ENCODE peak calls at places on chromosomes 4 and X, in five cellular contexts. One of them, this sample, is unnamed.

GRCh38 chrX:3743821-3744439 is 30.5 kb upstream of the PRKX start:
- DNase-seq in RPMI8226: no peak
- DNase-seq in foreskin fibroblast: no peak
- DNase-seq in activated gamma-delta T cell treated with anti-CD3 and anti-CD28 coated beads, Interleukin-2, amount 50 U/mL, for 16 hours: peak
- DNase-seq in CD4-positive, alpha-beta memory T cell: peak
- DNase-seq in this sample: peak

GRCh38 chrX:5458300-5458699 is 770.4 kb downstream of the NLGN4X start:
- DNase-seq in CD4-positive, alpha-beta memory T cell: no peak
- DNase-seq in RPMI8226: peak
- DNase-seq in activated gamma-delta T cell treated with anti-CD3 and anti-CD28 coated beads, Interleukin-2, amount 50 U/mL, for 16 hours: no peak
- DNase-seq in foreskin fibroblast: no peak
- DNase-seq in this sample: no peak

GRCh38 chr4:53551963-53552362 is 39.3 kb downstream of the LNX1 start:
- DNase-seq in CD4-positive, alpha-beta memory T cell: no peak
- DNase-seq in activated gamma-delta T cell treated with anti-CD3 and anti-CD28 coated beads, Interleukin-2, amount 50 U/mL, for 16 hours: no peak
- DNase-seq in foreskin fibroblast: no peak
- DNase-seq in RPMI8226: no peak
- DNase-seq in this sample: no peak

GRCh38 chrX:68685722-68686683 is 38.5 kb downstream of the STARD8 start:
- DNase-seq in foreskin fibroblast: peak
- DNase-seq in RPMI8226: peak
- DNase-seq in activated gamma-delta T cell treated with anti-CD3 and anti-CD28 coated beads, Interleukin-2, amount 50 U/mL, for 16 hours: no peak
- DNase-seq in CD4-positive, alpha-beta memory T cell: no peak
- DNase-seq in this sample: no peak

GRCh38 chrX:41452972-41453371 is 5.8 kb downstream of the NYX start:
- DNase-seq in activated gamma-delta T cell treated with anti-CD3 and anti-CD28 coated beads, Interleukin-2, amount 50 U/mL, for 16 hours: no peak
- DNase-seq in RPMI8226: no peak
- DNase-seq in foreskin fibroblast: peak
- DNase-seq in CD4-positive, alpha-beta memory T cell: no peak
- DNase-seq in this sample: no peak

GRCh38 chr4:88177981-88178632 is 19.7 kb upstream of the ABCG2 start:
- DNase-seq in activated gamma-delta T cell treated with anti-CD3 and anti-CD28 coated beads, Interleukin-2, amount 50 U/mL, for 16 hours: no peak
- DNase-seq in RPMI8226: peak
- DNase-seq in foreskin fibroblast: peak
- DNase-seq in CD4-positive, alpha-beta memory T cell: no peak
- DNase-seq in this sample: no peak

GRCh38 chrX:50707376-50707775 is 106.6 kb downstream of the SHROOM4 start:
- DNase-seq in RPMI8226: no peak
- DNase-seq in activated gamma-delta T cell treated with anti-CD3 and anti-CD28 coated beads, Interleukin-2, amount 50 U/mL, for 16 hours: no peak
- DNase-seq in CD4-positive, alpha-beta memory T cell: no peak
- DNase-seq in foreskin fibroblast: no peak
- DNase-seq in this sample: no peak

GRCh38 chr4:100497729-100498250 is 20.0 kb downstream of the EMCN start:
- DNase-seq in RPMI8226: no peak
- DNase-seq in activated gamma-delta T cell treated with anti-CD3 and anti-CD28 coated beads, Interleukin-2, amount 50 U/mL, for 16 hours: no peak
- DNase-seq in foreskin fibroblast: peak
- DNase-seq in CD4-positive, alpha-beta memory T cell: no peak
- DNase-seq in this sample: no peak

GRCh38 chr4:73705056-73705432 is 35.3 kb upstream of the CXCL8 start:
- DNase-seq in CD4-positive, alpha-beta memory T cell: no peak
- DNase-seq in foreskin fibroblast: peak
- DNase-seq in RPMI8226: no peak
- DNase-seq in activated gamma-delta T cell treated with anti-CD3 and anti-CD28 coated beads, Interleukin-2, amount 50 U/mL, for 16 hours: no peak
- DNase-seq in this sample: no peak

This sample was measured in activated T-helper 9 cell treated with anti-CD3 and anti-CD28 coated beads, Interleukin-2, amount 50 U/mL, for 16 hours.